ENCODE peak calls at places on chromosomes 7 and 10, in five cellular contexts. I, P, Z, G and D are unnamed samples.

GRCh38 chr7:96178581-96178980 is 143.3 kb downstream of the SLC25A13 start:
- DNase-seq in I (no peak), P (no peak), Z (no peak), G (no peak), D (no peak)

GRCh38 chr10:58028597-58029366 is 238.9 kb downstream of the IPMK start:
- DNase-seq in I (no peak), P (peak), Z (no peak), G (peak), D (no peak)

GRCh38 chr10:125134483-125134848 is 25.9 kb downstream of the CTBP2 start:
- DNase-seq in I (no peak), P (no peak), Z (no peak), G (no peak), D (no peak)

GRCh38 chr7:48087349-48087748 is 1.7 kb upstream of the UPP1 start:
- DNase-seq in I (no peak), P (peak), Z (no peak), G (peak), D (peak)

GRCh38 chr10:97740613-97741012 is 3.7 kb downstream of the ZFYVE27 start:
- DNase-seq in I (no peak), P (no peak), Z (no peak), G (no peak), D (no peak)

GRCh38 chr10:22719406-22720042 is 5.1 kb upstream of the PIP4K2A start:
- DNase-seq in I (no peak), P (no peak), Z (no peak), G (no peak), D (no peak)

GRCh38 chr10:59843733-59844132 is 62.6 kb downstream of the CCDC6 start:
- DNase-seq in I (no peak), P (no peak), Z (no peak), G (no peak), D (no peak)

GRCh38 chr7:28626629-28627262 is 214.4 kb downstream of the CREB5 start:
- DNase-seq in I (no peak), P (peak), Z (no peak), G (peak), D (peak)

GRCh38 chr7:157526604-157527003 is 189.8 kb downstream of the DNAJB6 start:
- DNase-seq in I (no peak), P (no peak), Z (no peak), G (no peak), D (no peak)